ENCODE peak calls at places on chromosomes 16 and 17, in nine cellular contexts. A is fibroblast of lung, E is GM12878, U is HCT116, G is SK-N-MC, P is hepatocyte, O is GM23248, V is keratinocyte, Q is neural progenitor cell. J is an unnamed sample.
A peak's percentile ranks its signal among the peaks of the same experiment; 100 is the strongest.

GRCh38 chr17:19365499-19365817 is 2.9 kb upstream of the B9D1 start:
- DNase-seq in Q (no peak), G (no peak), U (no peak), V (no peak), O (no peak), A (no peak), P (no peak), E (no peak), J (no peak)

GRCh38 chr16:23754594-23755483 is at the start of gene CHP2:
- DNase-seq in Q (peak; percentile 23), P (peak; percentile 32), U (no peak), O (no peak), E (no peak), V (no peak), G (no peak), A (no peak), J (peak; percentile 63)

GRCh38 chr17:56770427-56770826 is 63.3 kb downstream of the C17orf67 start:
- DNase-seq in U (no peak), V (no peak), O (no peak), G (no peak), Q (no peak), E (no peak), P (no peak), A (no peak), J (no peak)

GRCh38 chr17:70022175-70022574 is 52.9 kb upstream of the KCNJ16 start:
- DNase-seq in V (no peak), O (peak; percentile 20), P (no peak), U (no peak), E (no peak), Q (no peak), G (no peak), A (peak; percentile 9), J (no peak)

GRCh38 chr17:19274893-19275292 is 37.7 kb downstream of the EPN2 start:
- DNase-seq in P (no peak), G (no peak), A (no peak), U (no peak), Q (no peak), E (no peak), V (no peak), O (no peak), J (no peak)

GRCh38 chr17:43713494-43714162 is 45.0 kb downstream of the SOST start:
- DNase-seq in E (no peak), V (no peak), P (peak; percentile 54), O (peak; percentile 71), G (no peak), U (no peak), Q (peak; percentile 57), A (no peak), J (peak; percentile 58)

GRCh38 chr16:78563905-78564304 is 464.5 kb downstream of the WWOX start:
- DNase-seq in O (no peak), A (peak; percentile 14), E (no peak), Q (no peak), P (no peak), V (peak; percentile 88), G (no peak), U (no peak), J (no peak)

GRCh38 chr17:5785867-5786509 is 201.7 kb upstream of the NLRP1 start:
- DNase-seq in V (no peak), A (no peak), O (peak; percentile 72), G (no peak), P (no peak), U (no peak), Q (no peak), E (peak; percentile 59), J (no peak)

GRCh38 chr16:84845496-84846002 is 25.8 kb downstream of the CRISPLD2 start:
- DNase-seq in E (no peak), A (no peak), Q (peak; percentile 61), U (no peak), O (no peak), P (no peak), V (no peak), G (no peak), J (no peak)

GRCh38 chr17:31391496-31391949 is at the start of gene RAB11FIP4:
- DNase-seq in G (no peak), E (no peak), V (no peak), U (no peak), P (peak; percentile 58), Q (peak; percentile 81), O (peak; percentile 34), A (peak; percentile 23), J (peak; percentile 63)

GRCh38 chr17:60080545-60080944 is 1.8 kb upstream of the HEATR6 start:
- DNase-seq in O (no peak), P (no peak), U (no peak), Q (no peak), A (no peak), G (no peak), V (no peak), E (no peak), J (no peak)

GRCh38 chr17:38674749-38675615 is at the start of gene EPOP:
- DNase-seq in A (peak; percentile 68), O (peak; percentile 89), U (peak; percentile 77), P (peak; percentile 89), G (no peak), E (no peak), Q (peak; percentile 93), V (peak; percentile 35), J (peak; percentile 87)
- TF ChIP-seq EZH2 in A (no peak), O (no peak), U (no peak), P (no peak), G (no peak), E (no peak), Q (no peak), V (no peak), J (peak; percentile 55)

GRCh38 chr16:4358831-4359561 is 7.9 kb upstream of the PAM16 start:
- DNase-seq in U (no peak), A (peak; percentile 34), V (no peak), Q (peak; percentile 88), G (no peak), O (peak; percentile 63), E (no peak), P (peak; percentile 78), J (peak; percentile 88)

GRCh38 chr16:4361033-4361943 is 10.2 kb upstream of the PAM16 start:
- DNase-seq in A (no peak), P (no peak), E (no peak), U (no peak), O (no peak), V (no peak), G (no peak), Q (no peak), J (no peak)

GRCh38 chr16:4358236-4358635 is 7.1 kb upstream of the PAM16 start:
- DNase-seq in Q (no peak), P (no peak), O (no peak), E (no peak), G (no peak), A (no peak), V (no peak), U (no peak), J (no peak)

GRCh38 chr16:4360538-4361021 is 9.5 kb upstream of the PAM16 start:
- DNase-seq in O (peak; percentile 22), G (no peak), E (no peak), Q (peak; percentile 50), P (no peak), V (no peak), U (no peak), A (no peak), J (no peak)

GRCh38 chr16:4359914-4360313 is 8.8 kb upstream of the PAM16 start:
- DNase-seq in E (no peak), G (no peak), Q (no peak), A (no peak), P (no peak), U (no peak), V (no peak), O (no peak), J (no peak)
- H3K36me3 ChIP-seq in E (peaks cover 4% of the 10 kb centered on the region), G (no peaks in the 10 kb centered on the region), Q (no peaks in the 10 kb centered on the region), A (peaks cover 4% of the 10 kb centered on the region), P (no peaks in the 10 kb centered on the region), U (no peaks in the 10 kb centered on the region), V (peaks cover 5% of the 10 kb centered on the region), O (no peaks in the 10 kb centered on the region), J (no peaks in the 10 kb centered on the region)

DNA sequence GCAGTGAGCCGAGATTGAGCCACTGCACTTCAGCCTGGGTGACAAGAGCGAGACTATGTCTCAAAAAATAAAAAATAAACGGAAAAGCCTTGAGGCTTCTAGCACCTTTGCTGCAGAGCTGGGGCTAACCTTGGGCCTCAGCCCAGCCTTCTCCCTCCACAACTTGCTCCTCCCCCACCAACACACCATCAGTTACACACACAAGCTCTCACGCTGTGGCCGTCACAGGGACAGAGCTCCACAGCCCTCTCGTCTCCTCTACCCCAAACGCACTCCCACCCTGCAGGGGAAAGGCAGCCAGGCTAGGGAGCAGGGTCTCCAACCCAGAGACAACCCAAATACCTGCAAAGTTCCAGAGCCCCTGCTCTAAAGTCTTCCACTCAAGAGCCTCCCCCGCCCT is 22.0 kb upstream of the MRPS23 start:
- DNase-seq in E (no peak), U (no peak), Q (no peak), A (no peak), O (no peak), P (no peak), G (no peak), V (no peak), J (no peak)
- TF ChIP-seq EZH2 in E (no peak), U (no peak), Q (no peak), A (no peak), O (no peak), P (no peak), G (no peak), V (no peak), J (no peak)

GRCh38 chr16:89307421-89307805 is 89.9 kb downstream of the ZNF778 start:
- DNase-seq in V (no peak), A (no peak), P (no peak), E (no peak), O (no peak), G (no peak), U (no peak), Q (no peak), J (no peak)

GRCh38 chr16:89303604-89304003 is 86.1 kb downstream of the ZNF778 start:
- DNase-seq in U (no peak), E (no peak), G (no peak), V (no peak), P (no peak), A (no peak), Q (no peak), O (no peak), J (no peak)

GRCh38 chr16:89304181-89304851 is 86.8 kb downstream of the ZNF778 start:
- DNase-seq in O (no peak), U (no peak), E (no peak), Q (no peak), G (no peak), V (no peak), A (no peak), P (no peak), J (no peak)

GRCh38 chr16:89308391-89309333 is 91.2 kb downstream of the ZNF778 start:
- DNase-seq in Q (peak; percentile 56), G (no peak), V (no peak), O (no peak), A (no peak), E (no peak), U (no peak), P (no peak), J (peak; percentile 86)

DNA sequence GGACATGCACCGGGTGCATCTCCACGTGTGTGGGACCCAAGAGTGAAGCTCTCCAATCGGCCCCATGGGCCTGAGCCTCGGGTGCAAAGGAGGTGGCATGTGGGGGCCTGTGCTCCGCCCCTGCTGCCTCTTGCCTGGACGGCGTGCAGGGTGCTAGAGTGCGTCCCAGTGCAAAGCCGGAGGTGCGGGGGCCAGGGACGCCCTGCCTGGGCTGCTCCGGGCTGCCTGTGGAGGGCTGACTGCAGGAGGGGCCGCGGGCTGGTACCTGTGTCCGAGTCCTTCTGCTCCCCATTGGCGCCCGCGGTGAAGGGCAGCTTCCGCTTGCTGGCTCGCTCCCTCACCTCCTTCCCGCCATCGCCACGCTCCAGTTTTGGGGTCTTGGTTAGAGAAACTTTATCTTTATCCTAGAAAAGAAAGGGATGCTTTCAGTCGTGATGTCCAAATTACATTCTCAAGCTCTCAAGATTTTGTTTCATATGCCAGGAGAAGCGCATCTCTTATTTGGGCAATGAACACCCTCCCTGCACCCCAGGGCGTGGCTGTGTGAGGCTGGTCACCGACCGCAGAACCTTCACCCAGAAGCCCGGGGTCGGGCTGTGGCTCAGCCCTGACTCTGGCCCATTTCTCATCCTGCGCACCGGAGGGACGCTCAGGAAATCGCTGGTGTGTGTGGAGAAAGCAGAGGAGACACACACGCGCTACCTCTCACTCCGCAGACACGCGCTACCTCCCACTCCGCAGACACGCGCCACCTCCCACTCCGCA is 87.6 kb downstream of the ZNF778 start:
- DNase-seq in V (no peak), E (no peak), U (no peak), P (no peak), G (no peak), O (no peak), Q (no peak), A (no peak), J (no peak)
- H3K36me3 ChIP-seq in V (peaks cover 38% of the 10 kb centered on the region), E (peaks cover 21% of the 10 kb centered on the region), U (peaks cover 27% of the 10 kb centered on the region), P (no peaks in the 10 kb centered on the region), G (peaks cover 3% of the 10 kb centered on the region), O (peaks cover 18% of the 10 kb centered on the region), Q (no peaks in the 10 kb centered on the region), A (peaks cover 24% of the 10 kb centered on the region), J (no peaks in the 10 kb centered on the region)

J was measured in GM23338.